ENCODE peak calls at places on chromosomes 16 and 17, in seven cellular contexts. G, V, N, Y, Q, A and X are unnamed samples. For H3K4me1, the result is how much of the 10 kb centered on the place peaks cover.

GRCh38 chr17:48612456-48612853 is 1.6 kb upstream of the HOXB7 start:
- DNase-seq in V (peak), A (peak), N (no peak), Y (no peak), Q (no peak), G (no peak), X (no peak)

GRCh38 chr16:85309656-85310587 is 197.7 kb upstream of the CIBAR2 start:
- DNase-seq in A (no peak), Y (no peak), V (no peak), N (peak), G (peak), Q (peak), X (no peak)

GRCh38 chr17:40321502-40322416 is 12.8 kb downstream of the RARA start:
- DNase-seq in N (peak), V (no peak), Y (no peak), G (peak), A (no peak), Q (peak), X (no peak)

GRCh38 chr16:10098991-10099390 is 83.2 kb downstream of the GRIN2A start:
- DNase-seq in Y (no peak), V (no peak), N (no peak), G (no peak), Q (no peak), A (no peak), X (no peak)

GRCh38 chr17:77307479-77308198 is 166.9 kb downstream of the SEC14L1 start:
- DNase-seq in A (peak), V (no peak), N (no peak), G (no peak), Y (no peak), Q (no peak), X (no peak)

GRCh38 chr17:79721993-79722671 is 8.6 kb upstream of the ENPP7 start:
- DNase-seq in A (no peak), V (peak), Q (no peak), N (no peak), G (no peak), Y (no peak), X (no peak)

GRCh38 chr17:63983326-63983725 is 10.6 kb upstream of the SCN4A start:
- DNase-seq in N (no peak), G (no peak), Y (no peak), A (no peak), Q (peak), V (no peak), X (no peak)

GRCh38 chr17:59369026-59369724 is 37.7 kb downstream of the YPEL2 start:
- DNase-seq in Y (no peak), Q (no peak), V (no peak), A (no peak), G (no peak), N (no peak), X (no peak)

GRCh38 chr16:17409894-17410293 is 60.9 kb downstream of the XYLT1 start:
- DNase-seq in A (no peak), G (no peak), Q (no peak), Y (no peak), V (no peak), N (no peak), X (no peak)

GRCh38 chr17:49554694-49555494 is 20.8 kb upstream of the NXPH3 start:
- DNase-seq in V (no peak), A (no peak), N (no peak), G (no peak), Q (no peak), Y (no peak), X (no peak)

GRCh38 chr16:54928016-54928356 is 2.7 kb upstream of the IRX5 start:
- DNase-seq in A (peak), V (peak), Q (no peak), G (no peak), N (no peak), Y (peak), X (no peak)

GRCh38 chr17:79557724-79558572 is 52.9 kb downstream of the RBFOX3 start:
- DNase-seq in G (peak), Q (no peak), V (no peak), A (no peak), Y (no peak), N (no peak), X (no peak)

GRCh38 chr17:70073799-70074198 is 1.2 kb upstream of the KCNJ16 start:
- DNase-seq in A (no peak), V (no peak), G (no peak), Y (no peak), Q (no peak), N (no peak), X (no peak)

GRCh38 chr17:70073326-70073725 is 1.7 kb upstream of the KCNJ16 start:
- DNase-seq in Q (no peak), A (no peak), V (peak), G (no peak), Y (no peak), N (no peak), X (no peak)

GRCh38 chr17:70074236-70074830 is 692 bp upstream of the KCNJ16 start:
- DNase-seq in A (no peak), N (no peak), V (no peak), G (no peak), Q (no peak), Y (no peak), X (no peak)

GRCh38 chr17:70071620-70072019 is 3.4 kb upstream of the KCNJ16 start:
- DNase-seq in V (no peak), N (no peak), Y (no peak), G (no peak), A (no peak), Q (no peak), X (no peak)

GRCh38 chr17:70072900-70073299 is 2.1 kb upstream of the KCNJ16 start:
- DNase-seq in G (no peak), Q (no peak), N (no peak), V (no peak), Y (no peak), A (no peak), X (no peak)
- H3K4me3 ChIP-seq in G (no peak), Q (no peak), N (no peak), V (no peak), Y (no peak), A (no peak), X (no peak)

GRCh38 chr17:81043725-81044427 is 8.9 kb downstream of the BAIAP2 start:
- DNase-seq in G (no peak), Q (no peak), A (peak), Y (peak), V (peak), N (no peak), X (no peak)
- H3K4me1 ChIP-seq in G (half or more), Q (half or more), A (half or more), Y (under half), V (under half), N (half or more), X (under half)

GRCh38 chr16:31876955-31877828 is 3.6 kb downstream of the ZNF267 start:
- DNase-seq in Y (peak), N (no peak), G (no peak), Q (no peak), A (peak), V (peak), X (no peak)
- H3K4me3 ChIP-seq in Y (no peak), N (no peak), G (no peak), Q (no peak), A (peak), V (no peak), X (no peak)

GRCh38 chr16:12455287-12455798 is 348.3 kb downstream of the CPPED1 start:
- DNase-seq in G (no peak), Q (peak), N (no peak), V (peak), Y (peak), A (peak), X (no peak)
- H3K4me1 ChIP-seq in G (under half), Q (under half), N (under half), V (under half), Y (under half), A (under half), X (under half)

GRCh38 chr16:66698046-66698445 is 1.5 kb upstream of the CMTM4 start:
- DNase-seq in A (no peak), Y (no peak), V (no peak), G (peak), Q (no peak), N (no peak), X (no peak)

GRCh38 chr16:66693088-66693487 is 3.5 kb downstream of the CMTM4 start:
- DNase-seq in Y (no peak), G (peak), V (no peak), Q (no peak), N (no peak), A (no peak), X (no peak)

GRCh38 chr16:66696669-66697630 is at the start of gene CMTM4:
- DNase-seq in Q (peak), N (peak), V (peak), Y (peak), A (peak), G (peak), X (peak)

GRCh38 chr16:66695935-66696668 is 441 bp downstream of the CMTM4 start:
- DNase-seq in Q (no peak), Y (peak), A (no peak), G (peak), V (peak), N (no peak), X (no peak)

GRCh38 chr16:66695474-66695934 is 1.0 kb downstream of the CMTM4 start:
- DNase-seq in A (no peak), G (no peak), Y (no peak), N (no peak), Q (no peak), V (no peak), X (no peak)
- H3K4me3 ChIP-seq in A (peak), G (peak), Y (peak), N (peak), Q (peak), V (peak), X (peak)

GRCh38 chr16:83859265-83859664 is 39.6 kb upstream of the MLYCD start:
- DNase-seq in Y (no peak), N (no peak), V (no peak), Q (no peak), A (no peak), G (no peak), X (no peak)

GRCh38 chr16:83863682-83864081 is 35.2 kb upstream of the MLYCD start:
- DNase-seq in N (no peak), A (no peak), V (no peak), Y (no peak), G (no peak), Q (no peak), X (no peak)

GRCh38 chr16:83856846-83857245 is 42.1 kb upstream of the MLYCD start:
- DNase-seq in Q (no peak), G (no peak), A (no peak), V (no peak), N (no peak), Y (no peak), X (no peak)

GRCh38 chr16:83862661-83863060 is 36.3 kb upstream of the MLYCD start:
- DNase-seq in A (no peak), N (no peak), G (no peak), Q (no peak), Y (no peak), V (no peak), X (no peak)
- H3K4me1 ChIP-seq in A (under half), N (under half), G (under half), Q (under half), Y (under half), V (under half), X (under half)

DNA sequence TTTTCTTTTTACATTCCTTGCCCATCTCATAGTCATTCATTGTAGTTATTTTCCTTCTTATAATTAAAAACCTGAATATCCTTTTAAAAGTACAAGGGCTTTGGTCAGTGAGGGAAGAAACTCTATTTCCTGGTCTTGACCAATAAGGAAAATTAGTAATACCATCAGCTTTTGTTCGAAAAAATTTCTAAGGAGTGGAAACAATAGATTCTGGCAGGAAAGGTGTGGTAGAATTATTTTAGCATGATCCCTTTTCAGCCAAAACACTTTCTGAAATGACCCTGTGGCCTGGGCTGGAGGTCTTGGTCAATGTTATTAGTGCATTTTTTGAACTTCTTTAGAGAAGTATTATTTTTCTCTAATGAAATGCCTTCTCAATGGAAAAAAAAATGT is 36.6 kb downstream of the IQCK start:
- DNase-seq in G (no peak), N (no peak), Q (no peak), A (no peak), Y (no peak), V (no peak), X (no peak)
- H3K4me3 ChIP-seq in G (no peak), N (no peak), Q (no peak), A (no peak), Y (no peak), V (no peak), X (peak)